ENCODE peak calls at places on chromosomes 6 and 20, in ten cellular contexts. W is transverse colon, H is tibial nerve, S is Peyer's patch, B is H1, K is HepG2, Z is spleen, X is heart left ventricle, D is stomach, R is endothelial cell of umbilical vein. T is an unnamed sample. For H3K27me3, the result is how much of the 10 kb centered on the place peaks cover.

GRCh38 chr6:88290432-88290831 is 124.3 kb upstream of the CNR1 start:
- DNase-seq in W (no peak), H (no peak), S (no peak), B (no peak), K (no peak), Z (no peak), X (no peak), D (no peak), R (no peak), T (no peak)

GRCh38 chr6:96923871-96924493 is 546 bp upstream of the KLHL32 start:
- DNase-seq in W (no peak), H (no peak), S (no peak), B (peak), K (peak), Z (no peak), X (no peak), D (no peak), R (peak), T (no peak)

GRCh38 chr6:165552248-165552736 is 110.7 kb downstream of the PDE10A start:
- DNase-seq in W (no peak), H (no peak), S (no peak), B (no peak), K (no peak), Z (no peak), X (no peak), D (peak), R (no peak), T (no peak)

GRCh38 chr6:11436508-11437096 is 100.9 kb upstream of the TMEM170B start:
- DNase-seq in W (no peak), H (no peak), S (no peak), B (no peak), K (no peak), Z (no peak), X (no peak), D (no peak), R (no peak), T (no peak)

GRCh38 chr6:125255201-125255600 is 46.6 kb downstream of the HDDC2 start:
- DNase-seq in W (no peak), H (no peak), S (no peak), B (no peak), K (no peak), Z (no peak), X (no peak), D (no peak), R (no peak), T (no peak)

GRCh38 chr6:137866200-137866913 is 702 bp upstream of the TNFAIP3 start:
- DNase-seq in W (no peak), H (peak), S (peak), B (no peak), K (no peak), Z (peak), X (peak), D (no peak), R (peak), T (peak)

GRCh38 chr6:25835442-25836283 is 3.8 kb upstream of the SLC17A1 start:
- DNase-seq in W (no peak), H (no peak), S (no peak), B (no peak), K (peak), Z (no peak), X (no peak), D (no peak), R (peak), T (no peak)

GRCh38 chr6:166465671-166466087 is 82.9 kb upstream of the MPC1 start:
- DNase-seq in W (peak), H (no peak), S (no peak), B (no peak), K (no peak), Z (no peak), X (peak), D (no peak), R (no peak), T (no peak)

GRCh38 chr20:64157878-64158277 is 6.4 kb upstream of the MYT1 start:
- DNase-seq in W (no peak), H (no peak), S (no peak), B (no peak), K (no peak), Z (no peak), X (no peak), D (no peak), R (no peak), T (no peak)

GRCh38 chr6:90068835-90069478 is 174.7 kb downstream of the GJA10 start:
- DNase-seq in W (no peak), H (no peak), S (no peak), B (no peak), K (no peak), Z (no peak), X (no peak), D (no peak), R (no peak), T (no peak)

GRCh38 chr6:154156135-154156948 is 117.3 kb downstream of the OPRM1 start:
- DNase-seq in W (peak), H (no peak), S (peak), B (no peak), K (peak), Z (peak), X (peak), D (peak), R (peak), T (no peak)

GRCh38 chr6:145028144-145028818 is 707.0 kb downstream of the EPM2A start:
- DNase-seq in W (no peak), H (no peak), S (no peak), B (no peak), K (peak), Z (no peak), X (no peak), D (no peak), R (peak), T (no peak)

GRCh38 chr20:47317127-47317895 is 39.2 kb downstream of the ZMYND8 start:
- DNase-seq in W (peak), H (peak), S (peak), B (no peak), K (peak), Z (peak), X (peak), D (peak), R (peak), T (peak)

GRCh38 chr6:48183174-48183573 is 72.2 kb upstream of the PTCHD4 start:
- DNase-seq in W (no peak), H (no peak), S (no peak), B (no peak), K (peak), Z (no peak), X (no peak), D (no peak), R (no peak), T (no peak)

GRCh38 chr6:163872335-163872734 is 457.8 kb downstream of the QKI start:
- DNase-seq in W (no peak), H (no peak), S (no peak), B (no peak), K (no peak), Z (no peak), X (no peak), D (no peak), R (no peak), T (no peak)

GRCh38 chr20:32521780-32522524 is 63.2 kb downstream of the NOL4L start:
- DNase-seq in W (peak), H (no peak), S (peak), B (peak), K (peak), Z (peak), X (peak), D (peak), R (peak), T (peak)

GRCh38 chr20:24584538-24585356 is 115.3 kb downstream of the SYNDIG1 start:
- DNase-seq in W (no peak), H (no peak), S (no peak), B (no peak), K (no peak), Z (no peak), X (no peak), D (no peak), R (no peak), T (no peak)

GRCh38 chr6:153412519-153412918 is 281.4 kb upstream of the RGS17 start:
- DNase-seq in W (no peak), H (no peak), S (no peak), B (no peak), K (no peak), Z (no peak), X (no peak), D (no peak), R (no peak), T (no peak)

GRCh38 chr6:76003686-76004085 is 68.8 kb downstream of the IMPG1 start:
- DNase-seq in W (no peak), H (no peak), S (no peak), B (no peak), K (no peak), Z (no peak), X (no peak), D (no peak), R (no peak), T (no peak)

GRCh38 chr6:76000629-76001028 is 71.8 kb downstream of the IMPG1 start:
- DNase-seq in W (no peak), H (no peak), S (no peak), B (no peak), K (no peak), Z (no peak), X (no peak), D (no peak), R (no peak), T (no peak)

GRCh38 chr6:76003115-76003514 is 69.3 kb downstream of the IMPG1 start:
- DNase-seq in W (no peak), H (no peak), S (no peak), B (no peak), K (no peak), Z (no peak), X (no peak), D (no peak), R (no peak), T (no peak)

GRCh38 chr6:76004202-76004601 is 68.3 kb downstream of the IMPG1 start:
- DNase-seq in W (no peak), H (no peak), S (no peak), B (no peak), K (no peak), Z (no peak), X (no peak), D (no peak), R (no peak), T (no peak)
- TF ChIP-seq POLR2A in W (no peak), H (no peak), S (no peak), B (no peak), K (no peak), Z (no peak), X (no peak), D (no peak), R (no peak), T (no peak)

GRCh38 chr6:7542878-7543394 is 1.5 kb downstream of the DSP start:
- DNase-seq in W (peak), H (no peak), S (no peak), B (peak), K (peak), Z (peak), X (peak), D (peak), R (no peak), T (peak)
- H3K27me3 ChIP-seq in W (under half), H (half or more), S (under half), B (under half), K (under half), Z (half or more), X (under half), D (under half), R (half or more), T (under half)

DNA sequence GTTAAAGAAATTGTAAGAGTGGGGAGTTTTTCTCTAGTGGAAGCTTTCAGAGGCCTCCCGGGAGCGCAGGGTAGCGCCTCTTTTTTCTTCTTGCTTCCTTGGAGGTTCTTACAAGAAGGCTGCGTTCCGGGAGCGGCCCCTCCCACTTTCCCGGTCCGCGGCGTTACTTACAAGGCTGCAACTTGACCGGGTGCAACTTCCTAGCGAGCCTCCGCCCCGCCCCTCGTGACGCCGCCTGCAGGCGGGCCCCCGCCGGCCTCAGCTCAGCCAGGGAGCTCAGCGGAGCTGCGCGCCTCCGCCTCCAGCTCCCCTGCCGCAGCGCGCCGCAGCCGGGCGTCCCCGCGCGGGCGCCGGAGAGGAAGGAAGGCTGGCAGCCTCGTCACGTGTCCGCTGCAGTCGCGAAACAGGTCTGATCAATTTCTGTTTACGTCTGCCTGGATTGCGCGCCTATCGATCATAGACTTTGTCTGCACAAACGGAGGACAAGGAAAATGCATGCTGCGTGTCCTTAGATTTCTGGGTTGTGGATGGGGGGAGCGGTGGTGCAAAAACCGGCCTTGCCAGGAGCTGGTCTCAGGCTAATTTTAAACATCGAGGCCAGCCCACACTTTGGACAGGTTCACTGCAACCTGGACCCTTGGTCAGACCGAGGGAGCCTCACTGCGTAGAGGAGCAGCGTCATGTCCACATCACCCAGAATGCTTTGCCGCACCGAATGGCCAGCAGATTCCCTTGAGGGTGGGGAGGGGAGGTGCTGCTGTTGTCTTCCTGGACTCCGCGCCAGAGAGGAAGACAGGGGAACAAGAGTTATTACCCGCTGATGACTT is at the start of the genes FAM217B and PPP1R3D:
- DNase-seq in W (peak), H (peak), S (peak), B (peak), K (peak), Z (peak), X (peak), D (peak), R (peak), T (peak)
- TF ChIP-seq CTCF in W (peak), H (peak), S (peak), B (no peak), K (peak), Z (peak), X (peak), D (peak), R (peak), T (no peak)

GRCh38 chr6:35731736-35732532 is 4.9 kb upstream of the ARMC12 start:
- DNase-seq in W (peak), H (peak), S (peak), B (no peak), K (peak), Z (peak), X (peak), D (peak), R (peak), T (peak)
- TF ChIP-seq POLR2A in W (peak), H (peak), S (no peak), B (no peak), K (no peak), Z (peak), X (no peak), D (peak), R (peak), T (peak)

GRCh38 chr6:28060381-28060780 is 20.0 kb upstream of the ZNF165 start:
- DNase-seq in W (no peak), H (no peak), S (no peak), B (no peak), K (no peak), Z (no peak), X (no peak), D (no peak), R (no peak), T (no peak)
- H3K27me3 ChIP-seq in W (under half), H (under half), S (under half), B (under half), K (under half), Z (under half), X (under half), D (under half), R (under half), T (under half)

GRCh38 chr20:36104856-36105255 is 49.7 kb upstream of the EPB41L1 start:
- DNase-seq in W (no peak), H (no peak), S (no peak), B (no peak), K (no peak), Z (no peak), X (no peak), D (no peak), R (no peak), T (no peak)
- TF ChIP-seq CTCF in W (no peak), H (no peak), S (no peak), B (no peak), K (no peak), Z (no peak), X (no peak), D (no peak), R (no peak), T (no peak)

DNA sequence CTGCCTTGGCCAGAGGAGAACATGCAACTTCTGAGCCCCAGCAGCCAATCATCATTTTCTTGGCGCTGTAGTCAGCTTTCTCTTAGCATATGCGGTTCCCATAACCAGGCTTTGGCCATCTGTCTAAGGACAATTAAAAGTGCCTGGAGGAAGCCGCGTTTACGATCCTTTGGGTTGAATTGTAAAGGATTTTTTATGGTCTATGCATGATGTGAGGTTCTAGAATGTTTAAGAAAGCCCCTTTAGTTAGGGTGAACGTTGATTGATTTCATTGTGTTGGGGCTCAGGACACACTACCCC is 791 bp upstream of the CDK19 start:
- DNase-seq in W (no peak), H (no peak), S (no peak), B (no peak), K (no peak), Z (no peak), X (no peak), D (no peak), R (no peak), T (no peak)
- TF ChIP-seq POLR2A in W (no peak), H (no peak), S (no peak), B (no peak), K (peak), Z (peak), X (no peak), D (no peak), R (peak), T (no peak)